ENCODE peak calls at places on chromosomes 13 and 19, in seven cellular contexts. H is heart right ventricle; A is AG08395; D is caudate nucleus; U is transverse colon; O is activated CD8-positive, alpha-beta memory T cell treated with anti-CD3 and anti-CD28 coated beads for 24 hours; C is T-helper 2 cell. Y is an unnamed sample.

GRCh38 chr13:114070098-114070799 is 62.2 kb downstream of the RASA3 start:
- DNase-seq in O (no peak), D (no peak), H (no peak), C (no peak), U (peak), A (no peak), Y (no peak)

GRCh38 chr19:38506723-38507550 is 73.4 kb downstream of the RYR1 start:
- DNase-seq in U (peak), C (peak), O (no peak), D (no peak), A (peak), H (peak), Y (no peak)

GRCh38 chr19:48965033-48965805 is at the start of gene FTL:
- DNase-seq in D (peak), A (peak), U (peak), O (peak), C (peak), H (peak), Y (peak)

GRCh38 chr13:50646070-50646469 is 197.4 kb downstream of the DLEU7 start:
- DNase-seq in U (no peak), D (no peak), O (no peak), A (peak), H (no peak), C (no peak), Y (no peak)

GRCh38 chr19:5170329-5170745 is 170.3 kb downstream of the PTPRS start:
- DNase-seq in D (no peak), H (no peak), A (no peak), C (peak), O (peak), U (peak), Y (no peak)

GRCh38 chr13:105368781-105369180 is 1166.7 kb downstream of the EFNB2 start:
- DNase-seq in H (no peak), U (no peak), O (no peak), A (no peak), D (no peak), C (no peak), Y (no peak)

GRCh38 chr19:38683393-38684077 is 36.1 kb downstream of the ACTN4 start:
- DNase-seq in U (peak), A (peak), H (no peak), C (peak), D (no peak), O (peak), Y (no peak)

GRCh38 chr19:41753159-41753558 is 2.2 kb upstream of the CEACAM6 start:
- DNase-seq in D (no peak), H (peak), O (peak), C (peak), U (peak), A (peak), Y (no peak)

GRCh38 chr19:4759388-4760284 is 31.9 kb upstream of the FEM1A start:
- DNase-seq in D (peak), H (peak), O (peak), C (peak), U (peak), A (peak), Y (peak)

GRCh38 chr13:46377554-46377953 is 9.5 kb downstream of the RUBCNL start:
- DNase-seq in H (no peak), U (no peak), A (no peak), C (no peak), O (no peak), D (no peak), Y (no peak)

GRCh38 chr19:461664-462551 is 1.1 kb upstream of the SHC2 start:
- DNase-seq in D (no peak), O (no peak), U (peak), H (peak), A (no peak), C (no peak), Y (peak)

GRCh38 chr13:93355094-93355493 is 128.5 kb downstream of the GPC6 start:
- DNase-seq in O (no peak), U (no peak), H (no peak), A (no peak), D (no peak), C (no peak), Y (no peak)

GRCh38 chr13:87923713-87924112 is 252.5 kb downstream of the SLITRK5 start:
- DNase-seq in O (no peak), H (no peak), C (no peak), D (no peak), U (no peak), A (no peak), Y (no peak)

GRCh38 chr19:57708641-57709354 is at the start of gene ZNF154:
- DNase-seq in D (peak), O (peak), U (peak), A (peak), H (peak), C (peak), Y (peak)

GRCh38 chr19:28718909-28719308 is 494.0 kb downstream of the UQCRFS1 start:
- DNase-seq in O (no peak), A (no peak), C (no peak), H (no peak), D (no peak), U (no peak), Y (no peak)

GRCh38 chr19:5691205-5691929 is 1.3 kb downstream of the RPL36 start:
- DNase-seq in D (no peak), O (peak), A (peak), C (peak), U (peak), H (peak), Y (no peak)